ENCODE peak calls at places on chromosomes 11 and 22, in five cellular contexts. D, P, I, S and J are unnamed samples.

GRCh38 chr22:42296381-42296853 is 26.0 kb upstream of the TCF20 start:
- DNase-seq in D (no peak), S (no peak), I (no peak), P (no peak), J (peak)

GRCh38 chr11:7515544-7515943 is 1.7 kb downstream of the PPFIBP2 start:
- DNase-seq in S (no peak), D (no peak), P (no peak), I (no peak), J (no peak)

GRCh38 chr11:32056445-32056844 is 34.4 kb upstream of the RCN1 start:
- DNase-seq in D (peak), I (no peak), S (no peak), P (no peak), J (no peak)

GRCh38 chr22:30607939-30608338 is 965 bp downstream of the TCN2 start:
- DNase-seq in P (no peak), I (no peak), D (no peak), S (no peak), J (no peak)

GRCh38 chr11:29452131-29452530 is 564.7 kb downstream of the KCNA4 start:
- DNase-seq in P (no peak), D (peak), S (no peak), I (no peak), J (no peak)

GRCh38 chr11:14418801-14419417 is 59.9 kb upstream of the RRAS2 start:
- DNase-seq in I (no peak), D (no peak), P (no peak), S (no peak), J (no peak)

GRCh38 chr22:23058063-23058462 is 12.3 kb upstream of the GNAZ start:
- DNase-seq in I (peak), P (no peak), S (no peak), D (no peak), J (no peak)

GRCh38 chr11:120931057-120931779 is 92.7 kb upstream of the TBCEL start:
- DNase-seq in I (no peak), S (no peak), P (no peak), D (no peak), J (no peak)

GRCh38 chr11:62370743-62371440 is 33.6 kb downstream of the ASRGL1 start:
- DNase-seq in P (no peak), I (no peak), D (no peak), S (no peak), J (peak)

GRCh38 chr11:116505466-116506247 is 267.1 kb downstream of the BUD13 start:
- DNase-seq in D (no peak), I (no peak), S (no peak), P (no peak), J (no peak)

GRCh38 chr22:24156146-24156914 is 25.0 kb upstream of the SUSD2 start:
- DNase-seq in S (peak), P (no peak), D (peak), I (peak), J (peak)

GRCh38 chr11:62922189-62922589 is 1.0 kb upstream of the CHRM1 start:
- DNase-seq in I (no peak), S (no peak), P (no peak), D (no peak), J (no peak)

GRCh38 chr11:74717211-74717997 is 13.8 kb downstream of the CHRDL2 start:
- DNase-seq in D (no peak), I (no peak), P (no peak), S (no peak), J (no peak)

GRCh38 chr11:34181254-34181653 is 75.8 kb downstream of the NAT10 start:
- DNase-seq in P (no peak), S (no peak), I (peak), D (no peak), J (no peak)

GRCh38 chr11:10701982-10702381 is 8.4 kb upstream of the IRAG1 start:
- DNase-seq in I (no peak), D (no peak), P (no peak), S (no peak), J (no peak)

GRCh38 chr11:73493838-73494598 is 103.9 kb downstream of the FAM168A start:
- DNase-seq in D (peak), S (peak), I (no peak), P (no peak), J (no peak)

GRCh38 chr11:35800970-35801953 is 138.7 kb downstream of the TRIM44 start:
- DNase-seq in S (no peak), D (no peak), I (no peak), P (no peak), J (no peak)

GRCh38 chr11:73170140-73170539 is 28.0 kb upstream of the FCHSD2 start:
- DNase-seq in I (peak), S (no peak), D (no peak), P (no peak), J (no peak)

GRCh38 chr11:62688481-62688880 is 849 bp downstream of the LRRN4CL start:
- DNase-seq in S (no peak), P (no peak), I (no peak), D (no peak), J (no peak)

GRCh38 chr11:104333977-104334376 is 170.0 kb upstream of the PDGFD start:
- DNase-seq in S (no peak), D (no peak), I (no peak), P (no peak), J (no peak)

GRCh38 chr22:19703869-19704268 is 10.4 kb upstream of the SEPTIN5 start:
- DNase-seq in I (peak), S (no peak), P (no peak), D (no peak), J (no peak)

GRCh38 chr11:6095798-6096197 is 11.7 kb upstream of the OR56B4 start:
- DNase-seq in I (no peak), S (no peak), P (no peak), D (no peak), J (no peak)
- H3K4me3 ChIP-seq in I (no peak), S (no peak), P (no peak), D (no peak), J (no peak)

DNA sequence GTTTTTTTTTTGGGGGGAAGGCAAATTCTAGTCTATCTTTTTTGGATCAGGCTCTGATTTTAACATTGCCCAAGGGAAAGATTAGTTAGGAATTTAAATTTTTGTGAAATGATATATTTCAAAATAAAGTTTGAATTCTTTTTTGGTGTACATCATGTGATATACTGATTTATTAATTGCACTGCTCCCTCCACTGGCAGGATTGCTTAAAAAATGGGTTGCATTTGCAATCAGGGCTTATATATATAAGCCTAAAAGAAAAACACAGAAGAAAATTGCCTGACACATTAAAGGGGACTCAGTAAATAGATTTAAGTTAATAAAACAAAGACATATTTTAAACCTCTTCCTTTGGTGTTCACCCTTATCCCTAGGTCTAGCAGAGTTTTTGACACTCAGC is 1.2 kb downstream of the DYNC2H1 start:
- DNase-seq in I (no peak), D (peak), S (no peak), P (no peak), J (no peak)
- H3K4me3 ChIP-seq in I (no peak), D (peak), S (peak), P (peak), J (no peak)

DNA sequence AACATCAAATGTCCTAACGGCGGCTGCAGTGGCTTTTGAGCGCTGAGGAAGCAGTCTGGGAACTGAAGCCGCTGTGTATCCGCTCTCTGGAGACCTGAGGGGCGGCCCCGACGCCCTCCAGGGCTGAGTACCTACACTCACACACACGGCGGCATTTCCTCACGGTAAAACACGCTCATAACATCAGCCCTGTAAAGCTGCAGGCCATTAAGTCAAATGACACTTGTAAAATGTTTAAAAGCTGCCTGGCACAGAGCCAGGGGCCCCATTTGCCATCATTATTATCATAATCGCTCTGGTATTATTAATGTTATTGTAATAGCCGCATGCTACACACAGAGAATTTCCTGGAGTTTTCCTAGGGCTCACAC is 5.1 kb downstream of the CARS1 start:
- DNase-seq in I (peak), S (no peak), P (no peak), D (no peak), J (no peak)
- H3K4me3 ChIP-seq in I (no peak), S (no peak), P (no peak), D (no peak), J (no peak)

DNA sequence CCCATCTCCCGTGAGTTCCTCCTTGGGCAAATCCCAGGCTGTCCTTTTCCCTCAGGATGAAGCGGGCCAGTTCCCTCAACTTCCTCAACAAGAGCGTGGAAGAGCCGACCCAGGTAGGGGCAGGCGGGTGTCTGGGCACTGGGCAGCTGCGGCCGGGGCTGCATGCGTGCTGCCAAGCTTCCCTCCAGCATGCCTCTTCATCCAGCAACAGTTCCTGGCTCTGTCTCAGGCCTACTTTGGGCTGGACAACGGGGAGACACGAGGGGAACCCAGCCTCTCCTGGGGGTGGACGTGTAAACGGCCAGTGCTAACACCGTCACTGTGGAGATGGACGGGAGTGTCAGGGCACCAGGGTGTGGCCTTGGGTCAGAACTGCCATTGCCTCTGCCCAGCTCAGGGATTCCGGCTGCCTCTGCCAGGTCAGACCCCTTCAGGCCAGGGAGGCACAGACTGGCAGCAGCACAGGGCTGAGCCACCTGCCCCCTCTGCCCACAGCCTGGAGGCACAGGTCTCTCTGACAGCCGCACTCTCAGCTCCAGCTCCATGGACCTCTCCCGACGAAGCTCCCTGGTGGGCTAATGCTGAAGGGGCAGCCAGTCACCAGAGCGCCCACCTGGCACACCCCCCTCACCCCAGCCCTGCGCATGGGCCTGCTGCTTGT is 1.9 kb upstream of the RAB1B start:
- DNase-seq in P (no peak), S (no peak), I (no peak), D (no peak), J (no peak)
- H3K4me3 ChIP-seq in P (peak), S (peak), I (no peak), D (peak), J (no peak)

DNA sequence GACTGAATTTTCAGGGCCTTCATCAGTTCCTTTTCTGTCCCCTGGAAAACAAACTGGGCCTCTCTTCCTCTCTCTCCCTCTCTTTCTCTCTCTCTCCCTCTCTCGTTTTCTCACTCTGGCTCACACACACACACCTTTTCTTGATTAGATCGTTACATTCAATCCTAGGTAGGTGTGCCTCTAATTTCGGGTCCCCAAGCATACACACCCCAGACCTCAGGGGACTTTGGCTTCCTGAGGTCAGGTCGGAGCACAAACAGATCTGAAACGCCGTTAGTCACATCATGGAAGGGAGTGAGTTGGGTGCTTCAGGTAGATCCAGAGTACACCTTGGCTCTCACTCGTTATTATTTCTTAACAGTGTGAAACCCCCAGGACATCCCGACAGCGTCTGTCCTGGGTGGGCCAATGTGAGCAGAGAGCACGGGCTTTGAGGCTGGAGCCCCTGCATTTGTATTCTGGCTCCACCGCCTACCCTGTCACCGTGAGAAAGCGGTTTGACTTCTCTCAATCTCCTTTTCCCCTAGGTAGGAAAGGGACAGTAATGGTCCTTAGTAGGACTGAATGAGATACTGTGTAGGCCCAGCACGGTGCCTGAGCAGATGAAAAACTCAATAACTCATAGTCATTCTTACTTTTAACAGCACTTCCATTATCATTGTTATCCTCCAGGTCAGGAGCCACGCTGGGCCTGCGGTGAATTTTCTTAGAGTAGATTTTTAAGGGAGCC is 37.3 kb upstream of the POU2AF1 start:
- DNase-seq in I (no peak), S (no peak), P (no peak), D (no peak), J (no peak)
- H3K4me3 ChIP-seq in I (no peak), S (no peak), P (no peak), D (no peak), J (no peak)

GRCh38 chr22:20953668-20954500 is 13.2 kb upstream of the AIFM3 start:
- DNase-seq in I (peak), S (no peak), P (no peak), D (peak), J (no peak)
- H3K4me3 ChIP-seq in I (no peak), S (no peak), P (no peak), D (no peak), J (no peak)

GRCh38 chr11:108666373-108666772 is 1.5 kb downstream of the DDX10 start:
- DNase-seq in D (no peak), I (no peak), P (no peak), S (no peak), J (peak)
- H3K4me3 ChIP-seq in D (no peak), I (no peak), P (peak), S (peak), J (no peak)

DNA sequence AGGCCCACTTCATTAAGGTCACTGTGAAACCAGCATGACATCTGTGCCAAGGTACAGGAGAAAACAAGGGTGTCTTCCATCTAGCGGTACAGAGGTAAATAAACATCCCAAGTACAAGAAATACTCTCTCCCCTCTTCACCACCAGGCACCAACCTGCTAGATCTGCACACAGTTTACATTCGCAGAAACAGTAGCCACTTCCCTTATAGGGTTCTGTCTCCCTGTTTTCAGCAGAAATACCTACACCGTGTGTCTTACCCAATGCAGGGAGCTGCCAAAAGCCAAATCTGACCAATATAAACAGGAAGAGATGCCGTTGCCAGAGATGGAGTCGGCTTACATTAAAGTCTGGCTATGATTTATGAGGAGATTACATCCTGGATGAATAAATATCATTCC is 1.2 kb downstream of the SCN4B start:
- DNase-seq in D (no peak), P (no peak), I (no peak), S (no peak), J (no peak)
- H3K4me3 ChIP-seq in D (no peak), P (no peak), I (no peak), S (no peak), J (no peak)